ENCODE peak calls at places on chromosomes 5 and 9, in nine cellular contexts. One of them, this sample, is unnamed.

GRCh38 chr9:111020594-111020993 is 17.7 kb downstream of the LPAR1 start:
- DNase-seq in adrenal gland: no peak
- DNase-seq in neuronal stem cell: no peak
- DNase-seq in AG04449: no peak
- DNase-seq in CD4-positive, alpha-beta memory T cell: no peak
- DNase-seq in kidney epithelial cell: no peak
- DNase-seq in lower lobe of right lung: no peak
- DNase-seq in prostate gland: no peak
- DNase-seq in heart right ventricle: no peak
- DNase-seq in this sample: no peak

GRCh38 chr5:3911111-3911510 is 315.5 kb downstream of the IRX1 start:
- DNase-seq in prostate gland: no peak
- DNase-seq in adrenal gland: no peak
- DNase-seq in CD4-positive, alpha-beta memory T cell: no peak
- DNase-seq in heart right ventricle: no peak
- DNase-seq in lower lobe of right lung: no peak
- DNase-seq in kidney epithelial cell: no peak
- DNase-seq in neuronal stem cell: no peak
- DNase-seq in AG04449: no peak
- DNase-seq in this sample: no peak

GRCh38 chr9:123541441-123541840 is 185.4 kb downstream of the CRB2 start:
- DNase-seq in adrenal gland: no peak
- DNase-seq in CD4-positive, alpha-beta memory T cell: no peak
- DNase-seq in kidney epithelial cell: no peak
- DNase-seq in prostate gland: no peak
- DNase-seq in heart right ventricle: peak
- DNase-seq in AG04449: no peak
- DNase-seq in lower lobe of right lung: no peak
- DNase-seq in neuronal stem cell: no peak
- DNase-seq in this sample: no peak

GRCh38 chr9:110580850-110581249 is 1.3 kb upstream of the SVEP1 start:
- DNase-seq in lower lobe of right lung: no peak
- DNase-seq in adrenal gland: no peak
- DNase-seq in heart right ventricle: no peak
- DNase-seq in prostate gland: no peak
- DNase-seq in AG04449: no peak
- DNase-seq in kidney epithelial cell: no peak
- DNase-seq in neuronal stem cell: no peak
- DNase-seq in CD4-positive, alpha-beta memory T cell: no peak
- DNase-seq in this sample: no peak

GRCh38 chr5:92769986-92770385 is 811.0 kb downstream of the NR2F1-AS1 start:
- DNase-seq in adrenal gland: no peak
- DNase-seq in kidney epithelial cell: no peak
- DNase-seq in prostate gland: no peak
- DNase-seq in heart right ventricle: no peak
- DNase-seq in CD4-positive, alpha-beta memory T cell: no peak
- DNase-seq in AG04449: peak
- DNase-seq in neuronal stem cell: no peak
- DNase-seq in lower lobe of right lung: no peak
- DNase-seq in this sample: no peak

GRCh38 chr9:15244001-15244441 is 63.0 kb downstream of the TTC39B start:
- DNase-seq in adrenal gland: no peak
- DNase-seq in prostate gland: peak
- DNase-seq in lower lobe of right lung: no peak
- DNase-seq in heart right ventricle: no peak
- DNase-seq in CD4-positive, alpha-beta memory T cell: no peak
- DNase-seq in kidney epithelial cell: no peak
- DNase-seq in neuronal stem cell: no peak
- DNase-seq in AG04449: no peak
- DNase-seq in this sample: no peak

GRCh38 chr5:71954329-71954728 is 152.9 kb upstream of the MAP1B start:
- DNase-seq in adrenal gland: no peak
- DNase-seq in CD4-positive, alpha-beta memory T cell: no peak
- DNase-seq in AG04449: no peak
- DNase-seq in kidney epithelial cell: no peak
- DNase-seq in prostate gland: no peak
- DNase-seq in lower lobe of right lung: no peak
- DNase-seq in heart right ventricle: no peak
- DNase-seq in neuronal stem cell: no peak
- DNase-seq in this sample: no peak

GRCh38 chr9:87464110-87464991 is 33.3 kb upstream of the DAPK1 start:
- DNase-seq in lower lobe of right lung: no peak
- DNase-seq in kidney epithelial cell: no peak
- DNase-seq in adrenal gland: no peak
- DNase-seq in prostate gland: no peak
- DNase-seq in AG04449: no peak
- DNase-seq in CD4-positive, alpha-beta memory T cell: no peak
- DNase-seq in heart right ventricle: no peak
- DNase-seq in neuronal stem cell: no peak
- DNase-seq in this sample: no peak

GRCh38 chr9:77751341-77752091 is 103.4 kb upstream of the GNA14 start:
- DNase-seq in kidney epithelial cell: no peak
- DNase-seq in neuronal stem cell: peak
- DNase-seq in adrenal gland: no peak
- DNase-seq in lower lobe of right lung: no peak
- DNase-seq in prostate gland: peak
- DNase-seq in heart right ventricle: peak
- DNase-seq in CD4-positive, alpha-beta memory T cell: peak
- DNase-seq in AG04449: peak
- DNase-seq in this sample: no peak

GRCh38 chr9:101465330-101465915 is 29.8 kb upstream of the ALDOB start:
- DNase-seq in lower lobe of right lung: peak
- DNase-seq in neuronal stem cell: peak
- DNase-seq in AG04449: no peak
- DNase-seq in CD4-positive, alpha-beta memory T cell: no peak
- DNase-seq in kidney epithelial cell: no peak
- DNase-seq in adrenal gland: peak
- DNase-seq in heart right ventricle: peak
- DNase-seq in prostate gland: peak
- DNase-seq in this sample: no peak

GRCh38 chr5:177426566-177427210 is at the start of gene GRK6:
- DNase-seq in kidney epithelial cell: no peak
- DNase-seq in prostate gland: peak
- DNase-seq in AG04449: no peak
- DNase-seq in neuronal stem cell: peak
- DNase-seq in lower lobe of right lung: peak
- DNase-seq in CD4-positive, alpha-beta memory T cell: peak
- DNase-seq in heart right ventricle: peak
- DNase-seq in adrenal gland: peak
- DNase-seq in this sample: peak

GRCh38 chr5:139495644-139496435 is 13.3 kb upstream of the STING1 start:
- DNase-seq in CD4-positive, alpha-beta memory T cell: no peak
- DNase-seq in neuronal stem cell: no peak
- DNase-seq in prostate gland: no peak
- DNase-seq in lower lobe of right lung: no peak
- DNase-seq in adrenal gland: no peak
- DNase-seq in heart right ventricle: no peak
- DNase-seq in AG04449: no peak
- DNase-seq in kidney epithelial cell: no peak
- DNase-seq in this sample: no peak

GRCh38 chr9:98869866-98870265 is 62.4 kb downstream of the GALNT12 start:
- DNase-seq in adrenal gland: no peak
- DNase-seq in kidney epithelial cell: no peak
- DNase-seq in prostate gland: no peak
- DNase-seq in heart right ventricle: no peak
- DNase-seq in neuronal stem cell: no peak
- DNase-seq in CD4-positive, alpha-beta memory T cell: no peak
- DNase-seq in lower lobe of right lung: no peak
- DNase-seq in AG04449: no peak
- DNase-seq in this sample: no peak

GRCh38 chr9:133050142-133050541 is 11.6 kb upstream of the CEL start:
- DNase-seq in prostate gland: no peak
- DNase-seq in CD4-positive, alpha-beta memory T cell: no peak
- DNase-seq in neuronal stem cell: no peak
- DNase-seq in heart right ventricle: no peak
- DNase-seq in kidney epithelial cell: no peak
- DNase-seq in adrenal gland: no peak
- DNase-seq in lower lobe of right lung: no peak
- DNase-seq in AG04449: no peak
- DNase-seq in this sample: no peak

GRCh38 chr9:7358876-7359275 is 440.7 kb downstream of the DMAC1 start:
- DNase-seq in kidney epithelial cell: no peak
- DNase-seq in adrenal gland: no peak
- DNase-seq in heart right ventricle: no peak
- DNase-seq in lower lobe of right lung: no peak
- DNase-seq in CD4-positive, alpha-beta memory T cell: no peak
- DNase-seq in prostate gland: no peak
- DNase-seq in AG04449: no peak
- DNase-seq in neuronal stem cell: no peak
- DNase-seq in this sample: no peak

GRCh38 chr5:141657937-141658545 is 6.8 kb upstream of the FCHSD1 start:
- DNase-seq in adrenal gland: peak
- DNase-seq in kidney epithelial cell: peak
- DNase-seq in AG04449: peak
- DNase-seq in CD4-positive, alpha-beta memory T cell: no peak
- DNase-seq in lower lobe of right lung: no peak
- DNase-seq in prostate gland: no peak
- DNase-seq in neuronal stem cell: no peak
- DNase-seq in heart right ventricle: no peak
- DNase-seq in this sample: no peak

GRCh38 chr9:92313624-92314012 is 11.5 kb downstream of the NOL8 start:
- DNase-seq in heart right ventricle: no peak
- DNase-seq in kidney epithelial cell: no peak
- DNase-seq in CD4-positive, alpha-beta memory T cell: no peak
- DNase-seq in lower lobe of right lung: no peak
- DNase-seq in neuronal stem cell: no peak
- DNase-seq in AG04449: no peak
- DNase-seq in adrenal gland: no peak
- DNase-seq in prostate gland: no peak
- DNase-seq in this sample: no peak
- H3K4me3 ChIP-seq in heart right ventricle: no peak
- H3K4me3 ChIP-seq in kidney epithelial cell: no peak
- H3K4me3 ChIP-seq in CD4-positive, alpha-beta memory T cell: no peak
- H3K4me3 ChIP-seq in lower lobe of right lung: no peak
- H3K4me3 ChIP-seq in neuronal stem cell: no peak
- H3K4me3 ChIP-seq in AG04449: no peak
- H3K4me3 ChIP-seq in adrenal gland: peak
- H3K4me3 ChIP-seq in prostate gland: no peak
- H3K4me3 ChIP-seq in this sample: no peak

GRCh38 chr5:107396351-107396690 is 274.4 kb downstream of the EFNA5 start:
- DNase-seq in kidney epithelial cell: no peak
- DNase-seq in neuronal stem cell: no peak
- DNase-seq in heart right ventricle: no peak
- DNase-seq in prostate gland: no peak
- DNase-seq in adrenal gland: no peak
- DNase-seq in AG04449: no peak
- DNase-seq in CD4-positive, alpha-beta memory T cell: no peak
- DNase-seq in lower lobe of right lung: no peak
- DNase-seq in this sample: no peak

GRCh38 chr5:107393846-107394245 is 276.9 kb downstream of the EFNA5 start:
- DNase-seq in CD4-positive, alpha-beta memory T cell: no peak
- DNase-seq in lower lobe of right lung: no peak
- DNase-seq in adrenal gland: no peak
- DNase-seq in kidney epithelial cell: no peak
- DNase-seq in neuronal stem cell: no peak
- DNase-seq in heart right ventricle: no peak
- DNase-seq in prostate gland: no peak
- DNase-seq in AG04449: no peak
- DNase-seq in this sample: no peak

GRCh38 chr5:107391787-107392186 is 278.9 kb downstream of the EFNA5 start:
- DNase-seq in lower lobe of right lung: no peak
- DNase-seq in prostate gland: no peak
- DNase-seq in AG04449: no peak
- DNase-seq in adrenal gland: no peak
- DNase-seq in neuronal stem cell: no peak
- DNase-seq in heart right ventricle: no peak
- DNase-seq in CD4-positive, alpha-beta memory T cell: no peak
- DNase-seq in kidney epithelial cell: no peak
- DNase-seq in this sample: no peak

GRCh38 chr5:107398703-107399102 is 272.0 kb downstream of the EFNA5 start:
- DNase-seq in adrenal gland: no peak
- DNase-seq in kidney epithelial cell: no peak
- DNase-seq in prostate gland: no peak
- DNase-seq in CD4-positive, alpha-beta memory T cell: no peak
- DNase-seq in neuronal stem cell: no peak
- DNase-seq in heart right ventricle: no peak
- DNase-seq in AG04449: no peak
- DNase-seq in lower lobe of right lung: no peak
- DNase-seq in this sample: no peak

GRCh38 chr5:107395632-107396350 is 274.9 kb downstream of the EFNA5 start:
- DNase-seq in prostate gland: no peak
- DNase-seq in neuronal stem cell: no peak
- DNase-seq in adrenal gland: no peak
- DNase-seq in CD4-positive, alpha-beta memory T cell: no peak
- DNase-seq in lower lobe of right lung: no peak
- DNase-seq in heart right ventricle: no peak
- DNase-seq in kidney epithelial cell: no peak
- DNase-seq in AG04449: no peak
- DNase-seq in this sample: no peak
- H3K4me3 ChIP-seq in prostate gland: no peak
- H3K4me3 ChIP-seq in neuronal stem cell: no peak
- H3K4me3 ChIP-seq in adrenal gland: no peak
- H3K4me3 ChIP-seq in CD4-positive, alpha-beta memory T cell: no peak
- H3K4me3 ChIP-seq in lower lobe of right lung: no peak
- H3K4me3 ChIP-seq in heart right ventricle: no peak
- H3K4me3 ChIP-seq in kidney epithelial cell: no peak
- H3K4me3 ChIP-seq in AG04449: no peak
- H3K4me3 ChIP-seq in this sample: no peak

GRCh38 chr5:172839669-172840068 is 5.6 kb downstream of the ERGIC1 start:
- DNase-seq in prostate gland: peak
- DNase-seq in neuronal stem cell: no peak
- DNase-seq in AG04449: no peak
- DNase-seq in adrenal gland: peak
- DNase-seq in lower lobe of right lung: no peak
- DNase-seq in CD4-positive, alpha-beta memory T cell: no peak
- DNase-seq in heart right ventricle: no peak
- DNase-seq in kidney epithelial cell: no peak
- DNase-seq in this sample: no peak
- H3K4me3 ChIP-seq in prostate gland: no peak
- H3K4me3 ChIP-seq in neuronal stem cell: no peak
- H3K4me3 ChIP-seq in AG04449: no peak
- H3K4me3 ChIP-seq in adrenal gland: no peak
- H3K4me3 ChIP-seq in lower lobe of right lung: no peak
- H3K4me3 ChIP-seq in CD4-positive, alpha-beta memory T cell: no peak
- H3K4me3 ChIP-seq in heart right ventricle: no peak
- H3K4me3 ChIP-seq in kidney epithelial cell: no peak
- H3K4me3 ChIP-seq in this sample: no peak

DNA sequence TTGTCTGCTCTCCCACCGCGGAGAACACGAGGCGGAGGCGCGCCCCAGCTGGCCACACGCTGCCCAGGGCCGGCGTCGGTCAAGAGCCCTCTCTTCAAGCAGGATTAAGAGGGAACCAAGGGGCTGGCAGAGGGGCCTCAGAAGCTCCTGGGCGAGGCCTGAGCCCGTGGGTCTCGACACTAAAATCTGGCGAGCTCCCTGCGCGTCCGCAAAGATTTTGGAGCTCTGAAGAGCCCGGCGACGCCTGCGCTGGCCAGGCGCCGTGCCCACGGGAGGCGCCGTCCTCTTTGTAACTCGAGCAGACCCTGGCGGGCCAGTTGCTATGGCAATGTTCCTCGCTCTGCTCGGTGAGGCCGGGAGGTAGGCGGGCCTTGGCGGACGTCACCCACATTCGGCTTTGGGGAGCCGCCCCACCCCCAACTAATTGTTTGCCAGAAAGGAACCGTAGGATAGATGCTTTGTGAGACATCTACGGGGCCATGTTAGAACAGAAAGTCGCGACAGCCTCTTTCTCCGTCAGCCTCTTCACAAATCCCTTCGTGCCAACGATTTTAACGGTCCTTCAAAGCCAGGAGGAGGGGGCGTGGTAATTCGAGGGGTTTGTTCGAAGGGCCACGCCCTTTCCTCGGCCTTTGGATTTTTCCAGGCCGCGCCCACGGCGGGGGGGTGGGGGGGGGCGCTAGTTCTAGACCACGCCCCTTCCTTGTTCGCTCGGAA is 735 bp upstream of the CNOT8 start:
- DNase-seq in kidney epithelial cell: peak
- DNase-seq in adrenal gland: peak
- DNase-seq in AG04449: peak
- DNase-seq in heart right ventricle: peak
- DNase-seq in neuronal stem cell: peak
- DNase-seq in CD4-positive, alpha-beta memory T cell: peak
- DNase-seq in lower lobe of right lung: peak
- DNase-seq in prostate gland: peak
- DNase-seq in this sample: peak
- H3K4me3 ChIP-seq in kidney epithelial cell: peak
- H3K4me3 ChIP-seq in adrenal gland: peak
- H3K4me3 ChIP-seq in AG04449: peak
- H3K4me3 ChIP-seq in heart right ventricle: peak
- H3K4me3 ChIP-seq in neuronal stem cell: peak
- H3K4me3 ChIP-seq in CD4-positive, alpha-beta memory T cell: peak
- H3K4me3 ChIP-seq in lower lobe of right lung: peak
- H3K4me3 ChIP-seq in prostate gland: peak
- H3K4me3 ChIP-seq in this sample: peak

This sample was measured in ovary.